ENCODE peak calls at places on chromosome 13, in six cellular contexts. E is Peyer's patch; F is mammary epithelial cell; H is CD8-positive, alpha-beta T cell; X is hepatocyte; P is body of pancreas. B is an unnamed sample. For H3K9me3, the result is how much of the 10 kb centered on the place peaks cover.

GRCh38 chr13:20387441-20387971 is 138.2 kb downstream of the CRYL1 start:
- DNase-seq in E (no peak), F (peak), H (no peak), X (no peak), P (no peak), B (no peak)

GRCh38 chr13:110812111-110812868 is 98.8 kb downstream of the ING1 start:
- DNase-seq in E (no peak), F (no peak), H (no peak), X (no peak), P (no peak), B (no peak)

GRCh38 chr13:30908416-30908980 is 2.4 kb downstream of the MEDAG start:
- DNase-seq in E (no peak), F (no peak), H (no peak), X (peak), P (no peak), B (no peak)

GRCh38 chr13:52459668-52460067 is 4.4 kb downstream of the CKAP2 start:
- DNase-seq in E (no peak), F (peak), H (no peak), X (no peak), P (no peak), B (no peak)

GRCh38 chr13:101893021-101893420 is 440.5 kb downstream of the ITGBL1 start:
- DNase-seq in E (no peak), F (no peak), H (no peak), X (no peak), P (no peak), B (no peak)

GRCh38 chr13:92270990-92271389 is 872.6 kb downstream of the GPC5 start:
- DNase-seq in E (no peak), F (no peak), H (no peak), X (no peak), P (no peak), B (no peak)

GRCh38 chr13:110912651-110913051 is 2.2 kb downstream of the ANKRD10 start:
- DNase-seq in E (no peak), F (no peak), H (no peak), X (peak), P (no peak), B (no peak)

GRCh38 chr13:64928704-64929499 is 2301.2 kb downstream of the PCDH9 start:
- DNase-seq in E (no peak), F (peak), H (no peak), X (peak), P (no peak), B (no peak)

GRCh38 chr13:85497652-85498051 is 301.6 kb downstream of the SLITRK6 start:
- DNase-seq in E (no peak), F (peak), H (no peak), X (no peak), P (no peak), B (no peak)

GRCh38 chr13:93248627-93249047 is 22.0 kb downstream of the GPC6 start:
- DNase-seq in E (no peak), F (no peak), H (no peak), X (peak), P (peak), B (no peak)

GRCh38 chr13:109782066-109782822 is 4.1 kb downstream of the IRS2 start:
- DNase-seq in E (no peak), F (no peak), H (no peak), X (no peak), P (no peak), B (no peak)
- H3K4me3 ChIP-seq in E (no peak), F (peak), H (no peak), X (no peak), P (no peak), B (no peak)

GRCh38 chr13:19067767-19068166 is 113.9 kb downstream of the TUBA3C start:
- DNase-seq in E (no peak), F (no peak), H (no peak), X (no peak), P (no peak), B (no peak)
- H3K9me3 ChIP-seq in E (under half), F (under half), H (under half), X (under half), P (under half), B (under half)

DNA sequence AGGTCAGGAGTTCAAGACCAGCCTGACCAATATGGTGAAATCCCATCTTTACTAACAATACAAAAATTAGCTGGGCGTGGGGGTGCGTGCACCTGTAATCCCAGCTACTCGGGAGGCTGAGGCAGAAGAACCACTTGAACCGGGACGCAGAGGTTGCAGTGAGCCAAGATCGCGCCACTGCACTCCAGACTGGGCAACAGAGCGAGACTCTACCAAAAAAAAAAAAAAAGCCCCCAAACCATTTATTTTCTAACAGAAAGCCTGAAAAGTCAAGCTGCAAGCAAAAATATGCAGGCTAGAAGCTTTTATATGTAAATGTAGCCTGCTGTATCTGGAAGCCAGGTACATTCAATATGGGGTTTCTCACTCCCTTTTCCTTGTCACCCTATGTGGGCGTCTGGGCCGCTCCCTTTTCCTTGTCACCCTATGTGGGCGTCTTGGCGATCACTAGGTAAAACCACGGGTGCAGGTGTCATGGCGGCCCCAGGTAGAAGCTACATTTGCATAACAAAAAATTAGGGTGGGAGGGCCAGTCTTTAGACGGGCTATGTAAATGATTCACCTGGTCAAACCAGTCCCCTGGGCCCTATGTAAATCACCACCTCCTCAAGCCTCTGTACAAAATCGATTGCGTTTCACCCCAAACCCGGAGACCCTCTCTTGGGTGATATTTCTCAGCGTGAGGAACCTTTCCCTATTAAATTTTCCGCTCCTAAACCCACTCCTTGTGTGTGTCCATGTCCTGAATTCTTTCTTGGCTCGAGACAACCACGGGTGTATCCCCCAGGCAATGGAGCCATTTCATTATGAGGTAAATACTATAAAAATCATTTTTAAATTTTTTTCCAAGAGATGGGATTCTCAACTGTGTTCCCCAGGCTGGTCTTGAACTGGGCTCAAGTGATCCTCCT is 2.1 kb downstream of the TRIM13 start:
- DNase-seq in E (no peak), F (no peak), H (no peak), X (no peak), P (no peak), B (no peak)
- H3K4me3 ChIP-seq in E (peak), F (no peak), H (no peak), X (no peak), P (no peak), B (no peak)

DNA sequence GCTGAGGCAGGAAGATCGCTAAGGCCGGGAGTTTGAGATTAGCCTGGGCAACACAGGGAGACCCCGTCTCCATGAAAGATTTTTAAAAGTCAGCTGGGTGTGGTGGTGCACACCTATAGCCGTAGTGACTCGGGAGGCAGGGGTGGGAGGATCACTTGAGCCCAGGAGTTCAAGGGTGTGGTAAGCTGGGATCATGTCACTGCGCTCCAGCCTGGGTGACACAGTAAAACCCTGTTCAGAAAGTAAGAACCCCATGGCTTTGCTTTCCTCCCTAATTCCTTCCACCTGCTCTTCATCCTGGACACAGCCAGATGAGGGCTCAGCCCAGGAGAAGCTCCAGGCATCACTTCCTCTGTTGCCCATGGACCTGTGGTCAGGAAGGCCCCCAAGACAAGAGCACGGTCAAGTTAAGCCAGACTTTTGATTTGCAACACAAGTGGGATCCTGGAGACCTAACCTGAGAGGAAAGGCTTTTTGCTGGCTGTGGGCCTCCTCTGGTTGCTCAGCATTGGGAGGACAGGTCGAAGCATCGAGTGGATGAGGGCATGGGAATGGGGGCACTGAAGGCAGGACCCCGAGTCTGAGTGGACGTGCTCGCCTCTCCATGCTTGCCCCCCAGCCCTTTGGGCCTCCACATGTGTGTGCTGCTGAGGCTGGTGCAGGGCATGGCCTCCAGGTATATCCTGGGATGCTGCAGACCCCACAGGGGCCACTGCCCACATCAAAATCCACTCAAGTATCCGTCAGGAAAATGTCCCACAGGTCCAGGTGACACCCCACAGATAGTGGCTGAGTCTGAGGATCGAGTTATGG is 25.4 kb downstream of the TUBA3C start:
- DNase-seq in E (no peak), F (no peak), H (no peak), X (no peak), P (no peak), B (no peak)
- H3K9me3 ChIP-seq in E (under half), F (half or more), H (under half), X (under half), P (under half), B (under half)

DNA sequence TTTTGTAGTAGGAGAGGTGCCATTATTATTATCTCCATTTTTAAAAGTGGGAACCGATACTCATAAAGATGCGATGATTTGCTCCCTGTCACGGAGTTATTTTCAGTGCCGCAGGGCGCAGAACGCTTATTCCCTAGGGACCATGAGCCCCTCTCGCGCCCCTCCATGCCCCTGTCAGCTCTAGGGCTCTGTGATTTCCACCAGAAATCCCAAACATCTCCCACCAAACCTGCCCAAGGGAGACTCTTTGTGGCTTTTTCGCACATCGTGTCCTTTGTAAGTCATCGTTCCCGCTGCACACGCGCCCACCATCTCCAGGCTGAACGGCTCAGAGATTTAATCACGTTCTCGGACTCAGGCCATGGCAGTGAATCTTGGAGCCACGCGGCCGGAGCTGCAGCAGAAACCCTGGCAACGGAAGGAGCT is 105.1 kb downstream of the DNAJC15 start:
- DNase-seq in E (no peak), F (no peak), H (no peak), X (no peak), P (no peak), B (no peak)
- H3K4me3 ChIP-seq in E (no peak), F (no peak), H (no peak), X (no peak), P (no peak), B (no peak)

B was measured in CD8-positive, alpha-beta memory T cell.